ENCODE peak calls at places on chromosomes 5 and 9, in eight cellular contexts. U is heart right ventricle, X is pancreas, J is H9, Y is DND-41, T is A673, A is esophagus squamous epithelium, O is upper lobe of right lung. W is an unnamed sample. For H3K4me1, the result is how much of the 10 kb centered on the place peaks cover.

GRCh38 chr9:91162784-91163440 is 198.8 kb downstream of the AUH start:
- DNase-seq in A (no peak), U (no peak), T (no peak), Y (peak), O (peak), J (no peak), X (peak), W (no peak)

GRCh38 chr5:154309361-154309725 is 118.8 kb downstream of the GALNT10 start:
- DNase-seq in X (no peak), U (no peak), T (no peak), Y (no peak), J (no peak), A (no peak), O (no peak), W (no peak)

GRCh38 chr5:50905996-50906395 is 239.6 kb downstream of the PARP8 start:
- DNase-seq in X (no peak), A (no peak), J (no peak), O (no peak), T (no peak), Y (no peak), U (no peak), W (no peak)

GRCh38 chr9:98485706-98486105 is 223.0 kb downstream of the GABBR2 start:
- DNase-seq in J (no peak), O (no peak), U (no peak), X (no peak), Y (no peak), T (no peak), A (no peak), W (no peak)

GRCh38 chr5:2179861-2180260 is 297.1 kb upstream of the IRX4 start:
- DNase-seq in J (peak), X (no peak), T (no peak), Y (no peak), U (no peak), O (no peak), A (no peak), W (no peak)

GRCh38 chr5:54743997-54744788 is 226.6 kb downstream of the SNX18 start:
- DNase-seq in T (peak), X (peak), Y (peak), J (no peak), A (peak), O (no peak), U (no peak), W (peak)

GRCh38 chr9:108515856-108516255 is 339.9 kb downstream of the ACTL7B start:
- DNase-seq in Y (no peak), T (peak), O (no peak), X (no peak), U (no peak), A (no peak), J (peak), W (no peak)

GRCh38 chr9:81562221-81563019 is 126.9 kb downstream of the TLE1 start:
- DNase-seq in X (peak), J (no peak), U (peak), T (no peak), A (no peak), O (no peak), Y (no peak), W (no peak)

GRCh38 chr5:171839112-171839511 is 53.5 kb downstream of the SMIM23 start:
- DNase-seq in T (no peak), J (no peak), U (no peak), O (no peak), A (no peak), Y (no peak), X (no peak), W (no peak)

GRCh38 chr5:173498286-173498685 is 118.2 kb downstream of the BOD1 start:
- DNase-seq in J (no peak), O (no peak), U (no peak), X (peak), Y (no peak), T (no peak), A (no peak), W (no peak)

GRCh38 chr5:65695162-65695755 is 26.6 kb downstream of the SGTB start:
- DNase-seq in J (no peak), A (no peak), O (no peak), X (no peak), Y (no peak), T (no peak), U (no peak), W (no peak)

GRCh38 chr5:123538670-123539459 is 26.9 kb downstream of the CSNK1G3 start:
- DNase-seq in U (no peak), X (no peak), O (no peak), Y (no peak), T (peak), A (no peak), J (no peak), W (no peak)

GRCh38 chr5:139847790-139848507 is 52.3 kb downstream of the PSD2 start:
- DNase-seq in U (peak), X (peak), J (peak), A (no peak), T (peak), O (peak), Y (no peak), W (peak)

GRCh38 chr5:166957763-166958162 is 1333.7 kb upstream of the WWC1 start:
- DNase-seq in A (no peak), T (no peak), Y (no peak), O (no peak), X (no peak), J (no peak), U (no peak), W (no peak)

GRCh38 chr9:35518212-35518917 is 28.5 kb downstream of the RUSC2 start:
- DNase-seq in X (peak), J (peak), U (no peak), O (no peak), Y (no peak), A (no peak), T (no peak), W (no peak)

GRCh38 chr5:132506094-132506692 is 15.6 kb upstream of the IRF1 start:
- DNase-seq in O (no peak), A (no peak), X (no peak), Y (no peak), J (peak), U (no peak), T (peak), W (no peak)

GRCh38 chr9:126692759-126693427 is 79.2 kb downstream of the LMX1B start:
- DNase-seq in A (no peak), O (peak), X (no peak), U (no peak), Y (no peak), T (no peak), J (peak), W (no peak)

GRCh38 chr9:38026840-38027527 is 42.0 kb downstream of the SHB start:
- DNase-seq in X (no peak), Y (no peak), A (no peak), J (no peak), O (no peak), T (no peak), U (no peak), W (no peak)
- H3K4me1 ChIP-seq in X (under half), Y (under half), A (half or more), J (under half), O (half or more), T (half or more), U (under half), W (under half)

DNA sequence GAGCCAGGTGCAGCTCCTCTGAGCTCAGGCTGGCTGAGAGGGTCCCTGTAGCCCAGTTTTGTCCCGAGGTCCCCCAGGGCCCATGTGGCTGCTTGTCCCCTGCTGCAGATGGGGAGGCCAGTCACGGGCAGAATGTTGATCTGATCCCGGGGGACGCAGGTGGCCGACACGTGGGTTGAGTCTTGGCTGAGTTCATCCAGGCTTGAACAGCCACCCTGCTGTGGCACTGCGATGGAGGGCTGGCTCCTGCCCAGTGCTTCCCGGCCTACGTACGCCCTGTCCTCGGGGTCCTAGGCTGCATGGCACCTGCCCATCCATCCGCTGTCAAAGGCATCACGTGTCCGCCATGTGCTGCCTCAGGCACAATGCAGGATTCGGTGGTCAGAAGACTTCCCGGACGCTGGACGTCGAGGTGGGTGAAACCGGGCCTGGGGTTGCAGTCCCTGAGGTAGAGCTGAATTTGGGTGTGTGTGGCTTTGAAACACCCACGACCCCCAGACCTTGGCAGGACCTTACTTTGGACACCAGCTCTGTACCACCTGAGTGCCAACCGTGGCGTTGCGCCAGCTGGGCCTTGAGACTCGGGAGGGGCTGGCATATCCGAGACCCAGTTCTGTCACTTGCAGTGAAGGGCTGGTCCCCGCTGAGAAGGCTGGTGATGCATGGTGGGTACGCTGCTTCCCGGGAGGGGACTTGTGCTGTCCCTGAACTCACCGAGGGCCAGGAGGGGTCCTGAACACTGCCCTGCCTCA is 22.3 kb downstream of the RXRA start:
- DNase-seq in X (no peak), T (no peak), J (no peak), Y (no peak), A (no peak), U (no peak), O (no peak), W (no peak)
- H3K4me1 ChIP-seq in X (under half), T (under half), J (under half), Y (under half), A (half or more), U (half or more), O (half or more), W (under half)

DNA sequence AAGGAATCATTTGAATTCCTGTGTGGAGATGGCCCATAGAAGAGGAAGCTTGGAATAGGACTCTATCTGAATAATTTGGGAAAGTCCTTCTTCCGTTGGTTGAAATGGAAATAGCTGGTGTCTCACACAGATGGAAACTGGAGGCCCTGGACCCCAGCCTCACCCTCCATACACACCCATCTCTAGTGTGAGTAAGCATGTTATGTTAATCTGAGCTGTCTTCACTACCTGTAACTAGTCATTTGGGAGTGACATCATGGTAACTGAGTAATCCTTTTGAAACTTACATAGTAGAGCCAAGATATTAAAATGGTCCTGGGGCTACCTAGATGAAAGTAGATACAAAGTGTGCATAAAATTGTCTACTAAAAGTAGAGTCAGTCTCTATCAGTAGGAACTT is 184.4 kb downstream of the CD180 start:
- DNase-seq in Y (no peak), T (no peak), A (no peak), J (no peak), X (no peak), U (no peak), O (no peak), W (no peak)
- H3K4me1 ChIP-seq in Y (under half), T (under half), A (under half), J (under half), X (under half), U (half or more), O (under half), W (under half)

GRCh38 chr5:14280294-14280854 is 137.2 kb downstream of the TRIO start:
- DNase-seq in T (no peak), Y (no peak), J (no peak), A (no peak), X (no peak), U (no peak), O (no peak), W (no peak)
- H3K4me1 ChIP-seq in T (under half), Y (under half), J (under half), A (under half), X (under half), U (under half), O (under half), W (under half)

W was measured in CD8-positive, alpha-beta memory T cell.